ENCODE peak calls at places on chromosomes 16 and 17, in ten cellular contexts. T, S, N, G, O, Z, Q, F, B and H are unnamed samples.

GRCh38 chr17:4220655-4221054 is 43.1 kb downstream of the ANKFY1 start:
- DNase-seq in T (peak), S (no peak), N (peak), G (no peak), O (no peak), Z (no peak), Q (peak), F (no peak), B (no peak), H (no peak)

GRCh38 chr16:65739518-65739917 is 617.7 kb upstream of the CDH11 start:
- DNase-seq in T (no peak), S (no peak), N (no peak), G (no peak), O (no peak), Z (no peak), Q (no peak), F (no peak), B (no peak), H (no peak)

GRCh38 chr17:21090889-21091618 is 35.7 kb upstream of the DHRS7B start:
- DNase-seq in T (no peak), S (no peak), N (no peak), G (no peak), O (no peak), Z (no peak), Q (no peak), F (no peak), B (no peak), H (no peak)

GRCh38 chr16:27273670-27274522 is 5.3 kb upstream of the NSMCE1 start:
- DNase-seq in T (no peak), S (no peak), N (peak), G (no peak), O (no peak), Z (no peak), Q (no peak), F (peak), B (no peak), H (no peak)

GRCh38 chr16:7871979-7872378 is 539.3 kb downstream of the RBFOX1 start:
- DNase-seq in T (no peak), S (no peak), N (no peak), G (no peak), O (no peak), Z (no peak), Q (no peak), F (no peak), B (no peak), H (no peak)

GRCh38 chr16:74107795-74108610 is 188.6 kb upstream of the PSMD7 start:
- DNase-seq in T (peak), S (no peak), N (peak), G (no peak), O (peak), Z (no peak), Q (peak), F (peak), B (no peak), H (no peak)

GRCh38 chr16:27366687-27367462 is 35.1 kb upstream of the IL21R start:
- DNase-seq in T (no peak), S (no peak), N (peak), G (no peak), O (no peak), Z (no peak), Q (peak), F (no peak), B (no peak), H (no peak)

GRCh38 chr16:14372471-14372870 is 257.6 kb downstream of the PARN start:
- DNase-seq in T (no peak), S (no peak), N (no peak), G (no peak), O (peak), Z (no peak), Q (no peak), F (no peak), B (no peak), H (no peak)

GRCh38 chr17:17810374-17811248 is 26.2 kb downstream of the SREBF1 start:
- DNase-seq in T (no peak), S (no peak), N (no peak), G (no peak), O (peak), Z (no peak), Q (peak), F (no peak), B (no peak), H (no peak)

GRCh38 chr17:39212841-39213480 is 12.8 kb downstream of the STAC2 start:
- DNase-seq in T (peak), S (no peak), N (no peak), G (no peak), O (no peak), Z (no peak), Q (no peak), F (no peak), B (no peak), H (no peak)

GRCh38 chr17:82440991-82441627 is 9.4 kb downstream of the CYBC1 start:
- DNase-seq in T (no peak), S (no peak), N (no peak), G (no peak), O (no peak), Z (no peak), Q (peak), F (no peak), B (no peak), H (no peak)

GRCh38 chr17:27379863-27380533 is 76.2 kb upstream of the KSR1 start:
- DNase-seq in T (peak), S (no peak), N (peak), G (no peak), O (no peak), Z (no peak), Q (no peak), F (no peak), B (no peak), H (peak)

GRCh38 chr16:81266680-81267095 is 28.2 kb downstream of the BCO1 start:
- DNase-seq in T (no peak), S (no peak), N (no peak), G (no peak), O (no peak), Z (no peak), Q (no peak), F (no peak), B (no peak), H (no peak)

GRCh38 chr16:17327671-17328335 is 143.0 kb downstream of the XYLT1 start:
- DNase-seq in T (no peak), S (no peak), N (no peak), G (no peak), O (no peak), Z (no peak), Q (no peak), F (no peak), B (no peak), H (no peak)

GRCh38 chr16:89114159-89114981 is 20.7 kb downstream of the ACSF3 start:
- DNase-seq in T (no peak), S (no peak), N (peak), G (no peak), O (no peak), Z (no peak), Q (no peak), F (no peak), B (no peak), H (no peak)

GRCh38 chr17:75010683-75011406 is 1.6 kb upstream of the MRPL58 start:
- DNase-seq in T (no peak), S (peak), N (peak), G (no peak), O (no peak), Z (no peak), Q (no peak), F (no peak), B (no peak), H (no peak)

GRCh38 chr16:87657621-87658192 is 55.4 kb downstream of the JPH3 start:
- DNase-seq in T (no peak), S (no peak), N (peak), G (no peak), O (no peak), Z (no peak), Q (peak), F (no peak), B (no peak), H (no peak)

GRCh38 chr16:10876799-10877341 is at the start of gene CIITA:
- DNase-seq in T (no peak), S (peak), N (peak), G (peak), O (no peak), Z (peak), Q (peak), F (no peak), B (peak), H (no peak)

GRCh38 chr17:27550974-27551505 is 79.9 kb upstream of the LGALS9 start:
- DNase-seq in T (no peak), S (no peak), N (no peak), G (no peak), O (no peak), Z (no peak), Q (no peak), F (no peak), B (no peak), H (no peak)

GRCh38 chr17:76469076-76469990 is 1.9 kb downstream of the AANAT start:
- DNase-seq in T (no peak), S (no peak), N (no peak), G (no peak), O (no peak), Z (no peak), Q (no peak), F (no peak), B (no peak), H (no peak)

GRCh38 chr17:7177210-7177953 is 1.8 kb downstream of the ASGR1 start:
- DNase-seq in T (peak), S (peak), N (peak), G (peak), O (peak), Z (peak), Q (peak), F (peak), B (no peak), H (peak)

GRCh38 chr17:33739714-33740113 is 446.6 kb upstream of the ASIC2 start:
- DNase-seq in T (no peak), S (no peak), N (no peak), G (no peak), O (no peak), Z (no peak), Q (no peak), F (no peak), B (no peak), H (no peak)

GRCh38 chr17:76737082-76737675 is at the start of gene SRSF2:
- DNase-seq in T (peak), S (peak), N (peak), G (peak), O (peak), Z (peak), Q (peak), F (peak), B (peak), H (peak)

GRCh38 chr17:44655983-44656700 is at the start of gene MEIOC:
- DNase-seq in T (no peak), S (no peak), N (no peak), G (no peak), O (peak), Z (no peak), Q (no peak), F (peak), B (no peak), H (no peak)

GRCh38 chr16:89661215-89661614 is 3.6 kb downstream of the SPATA33 start:
- DNase-seq in T (no peak), S (no peak), N (no peak), G (no peak), O (no peak), Z (no peak), Q (no peak), F (no peak), B (no peak), H (no peak)

GRCh38 chr17:49841548-49841947 is 6.3 kb downstream of the TAC4 start:
- DNase-seq in T (no peak), S (no peak), N (no peak), G (no peak), O (no peak), Z (no peak), Q (no peak), F (no peak), B (no peak), H (no peak)
- TF ChIP-seq CTCF in T (no peak), S (no peak), N (no peak), G (no peak), O (no peak), Z (no peak), Q (no peak), F (no peak), B (no peak), H (no peak)

DNA sequence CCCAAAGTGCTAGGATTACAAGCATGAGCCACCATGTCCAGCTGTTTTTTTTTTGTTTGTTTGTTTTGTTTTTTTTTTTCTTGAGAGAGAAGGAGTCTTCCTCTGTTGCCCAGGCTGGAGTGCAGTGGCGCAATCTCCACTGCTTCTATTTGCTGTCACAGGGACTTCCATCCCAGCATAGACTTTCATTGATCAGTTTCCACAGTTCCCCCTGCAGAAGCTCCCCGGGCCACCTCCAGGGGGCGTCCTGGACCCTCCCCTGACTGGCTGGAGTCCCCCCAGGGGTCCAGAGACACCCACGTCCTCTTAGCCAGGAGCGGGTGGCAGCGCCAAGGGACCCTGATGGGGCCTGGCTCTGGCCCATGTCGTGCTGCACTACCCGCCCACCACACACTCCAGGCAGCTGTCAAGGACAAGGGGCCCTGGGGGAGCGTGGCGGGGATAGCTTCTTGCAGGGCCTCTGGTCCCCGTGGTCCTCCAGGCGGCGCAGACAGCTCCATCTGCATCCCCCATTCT is 3.1 kb upstream of the NPW start:
- DNase-seq in T (no peak), S (no peak), N (no peak), G (no peak), O (peak), Z (no peak), Q (peak), F (no peak), B (no peak), H (no peak)
- TF ChIP-seq CTCF in T (no peak), S (peak), N (peak), G (peak), O (peak), Z (no peak), Q (peak), F (peak), B (no peak), H (peak)

GRCh38 chr17:79125503-79125902 is 50.9 kb downstream of the ENGASE start:
- DNase-seq in T (no peak), S (no peak), N (no peak), G (no peak), O (no peak), Z (no peak), Q (no peak), F (no peak), B (no peak), H (no peak)

GRCh38 chr17:79124513-79125209 is 50.0 kb downstream of the ENGASE start:
- DNase-seq in T (no peak), S (no peak), N (no peak), G (no peak), O (no peak), Z (no peak), Q (no peak), F (no peak), B (no peak), H (no peak)

GRCh38 chr17:79123988-79124387 is 49.4 kb downstream of the ENGASE start:
- DNase-seq in T (no peak), S (no peak), N (no peak), G (no peak), O (no peak), Z (no peak), Q (no peak), F (no peak), B (no peak), H (no peak)

GRCh38 chr17:79127534-79128135 is 53.0 kb downstream of the ENGASE start:
- DNase-seq in T (no peak), S (no peak), N (no peak), G (no peak), O (no peak), Z (no peak), Q (no peak), F (no peak), B (no peak), H (no peak)

GRCh38 chr17:79126139-79126538 is 51.5 kb downstream of the ENGASE start:
- DNase-seq in T (peak), S (no peak), N (no peak), G (no peak), O (no peak), Z (no peak), Q (no peak), F (no peak), B (no peak), H (no peak)
- TF ChIP-seq CTCF in T (peak), S (no peak), N (peak), G (no peak), O (no peak), Z (no peak), Q (peak), F (peak), B (no peak), H (no peak)

GRCh38 chr16:47644166-47644565 is 183.0 kb downstream of the PHKB start:
- DNase-seq in T (no peak), S (no peak), N (peak), G (peak), O (no peak), Z (no peak), Q (peak), F (no peak), B (no peak), H (no peak)

GRCh38 chr16:47646914-47647313 is 185.8 kb downstream of the PHKB start:
- DNase-seq in T (no peak), S (no peak), N (no peak), G (no peak), O (no peak), Z (no peak), Q (no peak), F (no peak), B (no peak), H (no peak)

GRCh38 chr16:47644661-47645060 is 183.5 kb downstream of the PHKB start:
- DNase-seq in T (no peak), S (no peak), N (peak), G (no peak), O (no peak), Z (no peak), Q (no peak), F (no peak), B (no peak), H (no peak)

GRCh38 chr16:47638175-47638574 is 177.0 kb downstream of the PHKB start:
- DNase-seq in T (no peak), S (no peak), N (no peak), G (no peak), O (no peak), Z (no peak), Q (no peak), F (no peak), B (no peak), H (no peak)

GRCh38 chr16:47643610-47644009 is 182.5 kb downstream of the PHKB start:
- DNase-seq in T (no peak), S (no peak), N (peak), G (no peak), O (no peak), Z (no peak), Q (peak), F (no peak), B (no peak), H (no peak)
- TF ChIP-seq CTCF in T (no peak), S (no peak), N (no peak), G (no peak), O (no peak), Z (no peak), Q (no peak), F (no peak), B (no peak), H (no peak)